ENCODE peak calls at places on chromosomes 4 and X, in ten cellular contexts. One of them, this sample, is unnamed.

GRCh38 chr4:15427126-15427525 is 707 bp upstream of the C1QTNF7 start:
- DNase-seq in RWPE2: no peak
- DNase-seq in Peyer's patch: no peak
- DNase-seq in cardiac muscle cell: peak; percentile 28
- DNase-seq in psoas muscle: no peak
- DNase-seq in GM23248: no peak
- DNase-seq in right atrium auricular region: no peak
- DNase-seq in IMR-90: no peak
- DNase-seq in CD8-positive, alpha-beta memory T cell: no peak
- DNase-seq in neuronal stem cell: no peak
- DNase-seq in this sample: no peak

GRCh38 chr4:183600189-183600685 is 58.7 kb downstream of the RWDD4 start:
- DNase-seq in RWPE2: no peak
- DNase-seq in CD8-positive, alpha-beta memory T cell: no peak
- DNase-seq in GM23248: peak; percentile 25
- DNase-seq in psoas muscle: no peak
- DNase-seq in IMR-90: no peak
- DNase-seq in neuronal stem cell: no peak
- DNase-seq in Peyer's patch: no peak
- DNase-seq in cardiac muscle cell: peak; percentile 18
- DNase-seq in right atrium auricular region: no peak
- DNase-seq in this sample: no peak

GRCh38 chrX:1388651-1389050 is 3.3 kb downstream of the SLC25A6 start:
- DNase-seq in Peyer's patch: peak; percentile 26
- DNase-seq in CD8-positive, alpha-beta memory T cell: no peak
- DNase-seq in RWPE2: peak; percentile 37
- DNase-seq in IMR-90: no peak
- DNase-seq in right atrium auricular region: no peak
- DNase-seq in GM23248: no peak
- DNase-seq in cardiac muscle cell: no peak
- DNase-seq in neuronal stem cell: no peak
- DNase-seq in psoas muscle: no peak
- DNase-seq in this sample: no peak

GRCh38 chr4:145302725-145303124 is 122.3 kb upstream of the OTUD4 start:
- DNase-seq in RWPE2: no peak
- DNase-seq in IMR-90: no peak
- DNase-seq in CD8-positive, alpha-beta memory T cell: no peak
- DNase-seq in cardiac muscle cell: no peak
- DNase-seq in psoas muscle: no peak
- DNase-seq in GM23248: peak; percentile 43
- DNase-seq in right atrium auricular region: no peak
- DNase-seq in neuronal stem cell: no peak
- DNase-seq in Peyer's patch: no peak
- DNase-seq in this sample: no peak

GRCh38 chr4:85970535-85970934 is 389.3 kb downstream of the MAPK10 start:
- DNase-seq in GM23248: no peak
- DNase-seq in psoas muscle: no peak
- DNase-seq in CD8-positive, alpha-beta memory T cell: no peak
- DNase-seq in IMR-90: no peak
- DNase-seq in Peyer's patch: no peak
- DNase-seq in RWPE2: no peak
- DNase-seq in cardiac muscle cell: peak; percentile 21
- DNase-seq in neuronal stem cell: no peak
- DNase-seq in right atrium auricular region: no peak
- DNase-seq in this sample: no peak

GRCh38 chr4:90025248-90025647 is 101.9 kb upstream of the CCSER1 start:
- DNase-seq in RWPE2: no peak
- DNase-seq in right atrium auricular region: no peak
- DNase-seq in GM23248: peak; percentile 17
- DNase-seq in neuronal stem cell: no peak
- DNase-seq in CD8-positive, alpha-beta memory T cell: no peak
- DNase-seq in psoas muscle: no peak
- DNase-seq in IMR-90: peak; percentile 0
- DNase-seq in cardiac muscle cell: peak; percentile 6
- DNase-seq in Peyer's patch: no peak
- DNase-seq in this sample: no peak

GRCh38 chr4:20368926-20369325 is 117.2 kb downstream of the SLIT2 start:
- DNase-seq in Peyer's patch: no peak
- DNase-seq in CD8-positive, alpha-beta memory T cell: no peak
- DNase-seq in IMR-90: peak; percentile 67
- DNase-seq in cardiac muscle cell: peak; percentile 13
- DNase-seq in RWPE2: no peak
- DNase-seq in neuronal stem cell: no peak
- DNase-seq in psoas muscle: no peak
- DNase-seq in right atrium auricular region: no peak
- DNase-seq in GM23248: peak; percentile 37
- DNase-seq in this sample: no peak

GRCh38 chr4:39305902-39306677 is 60.1 kb downstream of the RFC1 start:
- DNase-seq in RWPE2: no peak
- DNase-seq in right atrium auricular region: no peak
- DNase-seq in Peyer's patch: no peak
- DNase-seq in IMR-90: no peak
- DNase-seq in cardiac muscle cell: no peak
- DNase-seq in CD8-positive, alpha-beta memory T cell: no peak
- DNase-seq in neuronal stem cell: no peak
- DNase-seq in GM23248: no peak
- DNase-seq in psoas muscle: no peak
- DNase-seq in this sample: no peak

GRCh38 chrX:129979207-129979920 is 3.1 kb upstream of the BCORL1 start:
- DNase-seq in psoas muscle: peak; percentile 53
- DNase-seq in cardiac muscle cell: no peak
- DNase-seq in Peyer's patch: peak; percentile 50
- DNase-seq in IMR-90: no peak
- DNase-seq in CD8-positive, alpha-beta memory T cell: no peak
- DNase-seq in right atrium auricular region: no peak
- DNase-seq in GM23248: peak; percentile 30
- DNase-seq in neuronal stem cell: no peak
- DNase-seq in RWPE2: no peak
- DNase-seq in this sample: peak; percentile 20

GRCh38 chrX:13427441-13428054 is 107.7 kb upstream of the ATXN3L start:
- DNase-seq in neuronal stem cell: no peak
- DNase-seq in Peyer's patch: no peak
- DNase-seq in psoas muscle: no peak
- DNase-seq in right atrium auricular region: no peak
- DNase-seq in RWPE2: no peak
- DNase-seq in GM23248: no peak
- DNase-seq in IMR-90: no peak
- DNase-seq in CD8-positive, alpha-beta memory T cell: no peak
- DNase-seq in cardiac muscle cell: no peak
- DNase-seq in this sample: no peak

GRCh38 chr4:75722417-75722816 is 2.0 kb upstream of the USO1 start:
- DNase-seq in CD8-positive, alpha-beta memory T cell: no peak
- DNase-seq in psoas muscle: no peak
- DNase-seq in Peyer's patch: no peak
- DNase-seq in IMR-90: no peak
- DNase-seq in GM23248: no peak
- DNase-seq in cardiac muscle cell: no peak
- DNase-seq in neuronal stem cell: no peak
- DNase-seq in RWPE2: no peak
- DNase-seq in right atrium auricular region: no peak
- DNase-seq in this sample: no peak

GRCh38 chr4:184644553-184645307 is 4.5 kb downstream of the CASP3 start:
- DNase-seq in neuronal stem cell: no peak
- DNase-seq in CD8-positive, alpha-beta memory T cell: no peak
- DNase-seq in cardiac muscle cell: no peak
- DNase-seq in right atrium auricular region: no peak
- DNase-seq in RWPE2: no peak
- DNase-seq in IMR-90: peak; percentile 40
- DNase-seq in psoas muscle: no peak
- DNase-seq in Peyer's patch: no peak
- DNase-seq in GM23248: peak; percentile 53
- DNase-seq in this sample: no peak

GRCh38 chr4:71049395-71049794 is 55.9 kb downstream of the DCK start:
- DNase-seq in cardiac muscle cell: no peak
- DNase-seq in IMR-90: no peak
- DNase-seq in Peyer's patch: no peak
- DNase-seq in GM23248: no peak
- DNase-seq in right atrium auricular region: no peak
- DNase-seq in CD8-positive, alpha-beta memory T cell: no peak
- DNase-seq in neuronal stem cell: no peak
- DNase-seq in psoas muscle: no peak
- DNase-seq in RWPE2: no peak
- DNase-seq in this sample: no peak

GRCh38 chr4:10673817-10674369 is 10.7 kb downstream of the CLNK start:
- DNase-seq in IMR-90: no peak
- DNase-seq in RWPE2: no peak
- DNase-seq in CD8-positive, alpha-beta memory T cell: no peak
- DNase-seq in psoas muscle: no peak
- DNase-seq in Peyer's patch: no peak
- DNase-seq in right atrium auricular region: no peak
- DNase-seq in cardiac muscle cell: no peak
- DNase-seq in neuronal stem cell: no peak
- DNase-seq in GM23248: no peak
- DNase-seq in this sample: no peak

GRCh38 chr4:139454646-139455045 is 725 bp downstream of the RAB33B start:
- DNase-seq in IMR-90: no peak
- DNase-seq in psoas muscle: no peak
- DNase-seq in GM23248: peak; percentile 43
- DNase-seq in RWPE2: no peak
- DNase-seq in CD8-positive, alpha-beta memory T cell: no peak
- DNase-seq in Peyer's patch: no peak
- DNase-seq in neuronal stem cell: no peak
- DNase-seq in right atrium auricular region: no peak
- DNase-seq in cardiac muscle cell: no peak
- DNase-seq in this sample: no peak

GRCh38 chr4:115113382-115114106 is at the start of gene NDST4:
- DNase-seq in cardiac muscle cell: peak; percentile 5
- DNase-seq in psoas muscle: no peak
- DNase-seq in RWPE2: no peak
- DNase-seq in CD8-positive, alpha-beta memory T cell: no peak
- DNase-seq in GM23248: peak; percentile 54
- DNase-seq in right atrium auricular region: no peak
- DNase-seq in Peyer's patch: no peak
- DNase-seq in IMR-90: no peak
- DNase-seq in neuronal stem cell: peak; percentile 79
- DNase-seq in this sample: no peak

GRCh38 chr4:8702020-8702495 is 109.5 kb downstream of the CPZ start:
- DNase-seq in IMR-90: no peak
- DNase-seq in GM23248: no peak
- DNase-seq in psoas muscle: peak; percentile 31
- DNase-seq in cardiac muscle cell: no peak
- DNase-seq in RWPE2: no peak
- DNase-seq in CD8-positive, alpha-beta memory T cell: no peak
- DNase-seq in Peyer's patch: peak; percentile 18
- DNase-seq in right atrium auricular region: no peak
- DNase-seq in neuronal stem cell: no peak
- DNase-seq in this sample: no peak

GRCh38 chr4:8699479-8700145 is 107.0 kb downstream of the CPZ start:
- DNase-seq in neuronal stem cell: no peak
- DNase-seq in IMR-90: no peak
- DNase-seq in CD8-positive, alpha-beta memory T cell: no peak
- DNase-seq in right atrium auricular region: no peak
- DNase-seq in GM23248: no peak
- DNase-seq in psoas muscle: no peak
- DNase-seq in RWPE2: no peak
- DNase-seq in Peyer's patch: peak; percentile 37
- DNase-seq in cardiac muscle cell: no peak
- DNase-seq in this sample: no peak

GRCh38 chr4:8702516-8703400 is 110.2 kb downstream of the CPZ start:
- DNase-seq in GM23248: no peak
- DNase-seq in right atrium auricular region: no peak
- DNase-seq in neuronal stem cell: no peak
- DNase-seq in CD8-positive, alpha-beta memory T cell: no peak
- DNase-seq in Peyer's patch: peak; percentile 19
- DNase-seq in IMR-90: no peak
- DNase-seq in psoas muscle: peak; percentile 17
- DNase-seq in RWPE2: no peak
- DNase-seq in cardiac muscle cell: no peak
- DNase-seq in this sample: no peak

GRCh38 chr4:8700576-8700975 is 108.0 kb downstream of the CPZ start:
- DNase-seq in psoas muscle: no peak
- DNase-seq in RWPE2: no peak
- DNase-seq in Peyer's patch: peak; percentile 24
- DNase-seq in right atrium auricular region: no peak
- DNase-seq in CD8-positive, alpha-beta memory T cell: no peak
- DNase-seq in GM23248: peak; percentile 6
- DNase-seq in cardiac muscle cell: no peak
- DNase-seq in IMR-90: no peak
- DNase-seq in neuronal stem cell: no peak
- DNase-seq in this sample: no peak

GRCh38 chr4:8701101-8702019 is 108.8 kb downstream of the CPZ start:
- DNase-seq in IMR-90: no peak
- DNase-seq in cardiac muscle cell: no peak
- DNase-seq in CD8-positive, alpha-beta memory T cell: no peak
- DNase-seq in RWPE2: no peak
- DNase-seq in neuronal stem cell: no peak
- DNase-seq in right atrium auricular region: no peak
- DNase-seq in GM23248: no peak
- DNase-seq in psoas muscle: no peak
- DNase-seq in Peyer's patch: peak; percentile 36
- DNase-seq in this sample: no peak
- H3K4me1 ChIP-seq in IMR-90: no peaks in the 10 kb centered on the region
- H3K4me1 ChIP-seq in cardiac muscle cell: no peaks in the 10 kb centered on the region
- H3K4me1 ChIP-seq in CD8-positive, alpha-beta memory T cell: no peaks in the 10 kb centered on the region
- H3K4me1 ChIP-seq in RWPE2: no peaks in the 10 kb centered on the region
- H3K4me1 ChIP-seq in neuronal stem cell: peaks cover 19% of the 10 kb centered on the region
- H3K4me1 ChIP-seq in right atrium auricular region: no peaks in the 10 kb centered on the region
- H3K4me1 ChIP-seq in GM23248: no peaks in the 10 kb centered on the region
- H3K4me1 ChIP-seq in psoas muscle: no peaks in the 10 kb centered on the region
- H3K4me1 ChIP-seq in Peyer's patch: no peaks in the 10 kb centered on the region
- H3K4me1 ChIP-seq in this sample: no peaks in the 10 kb centered on the region

GRCh38 chr4:78397292-78397630 is 154.3 kb upstream of the ANXA3 start:
- DNase-seq in psoas muscle: no peak
- DNase-seq in right atrium auricular region: no peak
- DNase-seq in CD8-positive, alpha-beta memory T cell: no peak
- DNase-seq in GM23248: no peak
- DNase-seq in Peyer's patch: no peak
- DNase-seq in neuronal stem cell: no peak
- DNase-seq in cardiac muscle cell: no peak
- DNase-seq in IMR-90: no peak
- DNase-seq in RWPE2: no peak
- DNase-seq in this sample: no peak
- H3K4me3 ChIP-seq in psoas muscle: no peak overlapping the region
- H3K4me3 ChIP-seq in right atrium auricular region: no peak overlapping the region
- H3K4me3 ChIP-seq in CD8-positive, alpha-beta memory T cell: no peak overlapping the region
- H3K4me3 ChIP-seq in GM23248: no peak overlapping the region
- H3K4me3 ChIP-seq in Peyer's patch: no peak overlapping the region
- H3K4me3 ChIP-seq in neuronal stem cell: no peak overlapping the region
- H3K4me3 ChIP-seq in cardiac muscle cell: no peak overlapping the region
- H3K4me3 ChIP-seq in IMR-90: no peak overlapping the region
- H3K4me3 ChIP-seq in RWPE2: no peak overlapping the region
- H3K4me3 ChIP-seq in this sample: no peak overlapping the region

GRCh38 chr4:151165205-151166000 is 66.0 kb downstream of the RPS3A start:
- DNase-seq in GM23248: no peak
- DNase-seq in psoas muscle: no peak
- DNase-seq in neuronal stem cell: no peak
- DNase-seq in IMR-90: no peak
- DNase-seq in Peyer's patch: no peak
- DNase-seq in right atrium auricular region: no peak
- DNase-seq in CD8-positive, alpha-beta memory T cell: no peak
- DNase-seq in RWPE2: no peak
- DNase-seq in cardiac muscle cell: no peak
- DNase-seq in this sample: no peak
- H3K27ac ChIP-seq in GM23248: no peak overlapping the region
- H3K27ac ChIP-seq in psoas muscle: no peak overlapping the region
- H3K27ac ChIP-seq in neuronal stem cell: no peak overlapping the region
- H3K27ac ChIP-seq in IMR-90: peak overlapping the region; percentile 94
- H3K27ac ChIP-seq in Peyer's patch: no peak overlapping the region
- H3K27ac ChIP-seq in right atrium auricular region: peak overlapping the region; percentile 9
- H3K27ac ChIP-seq in CD8-positive, alpha-beta memory T cell: no peak overlapping the region
- H3K27ac ChIP-seq in RWPE2: no peak overlapping the region
- H3K27ac ChIP-seq in cardiac muscle cell: no peak overlapping the region
- H3K27ac ChIP-seq in this sample: no peak overlapping the region

GRCh38 chr4:168856312-168856711 is 153.7 kb downstream of the CBR4 start:
- DNase-seq in psoas muscle: no peak
- DNase-seq in IMR-90: peak; percentile 97
- DNase-seq in cardiac muscle cell: peak; percentile 89
- DNase-seq in neuronal stem cell: no peak
- DNase-seq in RWPE2: no peak
- DNase-seq in right atrium auricular region: no peak
- DNase-seq in CD8-positive, alpha-beta memory T cell: no peak
- DNase-seq in Peyer's patch: no peak
- DNase-seq in GM23248: peak; percentile 77
- DNase-seq in this sample: no peak
- H3K4me1 ChIP-seq in psoas muscle: peaks cover 44% of the 10 kb centered on the region
- H3K4me1 ChIP-seq in IMR-90: peaks cover 28% of the 10 kb centered on the region
- H3K4me1 ChIP-seq in cardiac muscle cell: peaks cover 10% of the 10 kb centered on the region
- H3K4me1 ChIP-seq in neuronal stem cell: peaks cover 7% of the 10 kb centered on the region
- H3K4me1 ChIP-seq in RWPE2: no peaks in the 10 kb centered on the region
- H3K4me1 ChIP-seq in right atrium auricular region: peaks cover 76% of the 10 kb centered on the region
- H3K4me1 ChIP-seq in CD8-positive, alpha-beta memory T cell: no peaks in the 10 kb centered on the region
- H3K4me1 ChIP-seq in Peyer's patch: peaks cover 17% of the 10 kb centered on the region
- H3K4me1 ChIP-seq in GM23248: peaks cover 29% of the 10 kb centered on the region
- H3K4me1 ChIP-seq in this sample: no peaks in the 10 kb centered on the region

This sample was measured in colonic mucosa.